ENCODE peak calls at places on chromosomes 11 and 22, in nine cellular contexts. One of them, this sample, is unnamed.

GRCh38 chr11:114621950-114622809 is 26.6 kb upstream of the NXPE4 start:
- DNase-seq in Caco-2: no peak
- DNase-seq in B cell: no peak
- DNase-seq in GM06990: peak; percentile 43
- DNase-seq in glutamatergic neuron: no peak
- DNase-seq in tibial artery: no peak
- DNase-seq in fibroblast of pulmonary artery: no peak
- DNase-seq in activated B cell treated with CpG ODN at 0.5 μM for 24 hours: no peak
- DNase-seq in endothelial cell: no peak
- DNase-seq in this sample: no peak

GRCh38 chr11:107040447-107041444 is 22.5 kb upstream of the GUCY1A2 start:
- DNase-seq in endothelial cell: no peak
- DNase-seq in Caco-2: no peak
- DNase-seq in GM06990: peak; percentile 25
- DNase-seq in activated B cell treated with CpG ODN at 0.5 μM for 24 hours: no peak
- DNase-seq in B cell: no peak
- DNase-seq in tibial artery: no peak
- DNase-seq in glutamatergic neuron: no peak
- DNase-seq in fibroblast of pulmonary artery: peak; percentile 77
- DNase-seq in this sample: no peak

GRCh38 chr11:36075053-36075452 is 131.2 kb downstream of the LDLRAD3 start:
- DNase-seq in glutamatergic neuron: no peak
- DNase-seq in endothelial cell: no peak
- DNase-seq in tibial artery: no peak
- DNase-seq in Caco-2: no peak
- DNase-seq in B cell: no peak
- DNase-seq in activated B cell treated with CpG ODN at 0.5 μM for 24 hours: no peak
- DNase-seq in fibroblast of pulmonary artery: peak; percentile 92
- DNase-seq in GM06990: no peak
- DNase-seq in this sample: no peak

GRCh38 chr11:113881856-113882255 is 6.5 kb upstream of the USP28 start:
- DNase-seq in GM06990: no peak
- DNase-seq in Caco-2: no peak
- DNase-seq in endothelial cell: no peak
- DNase-seq in fibroblast of pulmonary artery: no peak
- DNase-seq in activated B cell treated with CpG ODN at 0.5 μM for 24 hours: no peak
- DNase-seq in glutamatergic neuron: no peak
- DNase-seq in tibial artery: no peak
- DNase-seq in B cell: no peak
- DNase-seq in this sample: no peak

GRCh38 chr11:71182791-71183556 is 69.4 kb downstream of the SHANK2 start:
- DNase-seq in activated B cell treated with CpG ODN at 0.5 μM for 24 hours: no peak
- DNase-seq in Caco-2: no peak
- DNase-seq in B cell: no peak
- DNase-seq in glutamatergic neuron: no peak
- DNase-seq in GM06990: no peak
- DNase-seq in tibial artery: no peak
- DNase-seq in endothelial cell: no peak
- DNase-seq in fibroblast of pulmonary artery: no peak
- DNase-seq in this sample: no peak

GRCh38 chr11:75737314-75737713 is 19.7 kb downstream of the MOGAT2 start:
- DNase-seq in tibial artery: no peak
- DNase-seq in glutamatergic neuron: no peak
- DNase-seq in endothelial cell: no peak
- DNase-seq in fibroblast of pulmonary artery: no peak
- DNase-seq in activated B cell treated with CpG ODN at 0.5 μM for 24 hours: no peak
- DNase-seq in GM06990: no peak
- DNase-seq in Caco-2: no peak
- DNase-seq in B cell: no peak
- DNase-seq in this sample: no peak

GRCh38 chr22:40450651-40451050 is 80.3 kb downstream of the SGSM3 start:
- DNase-seq in fibroblast of pulmonary artery: no peak
- DNase-seq in endothelial cell: no peak
- DNase-seq in glutamatergic neuron: no peak
- DNase-seq in GM06990: no peak
- DNase-seq in Caco-2: no peak
- DNase-seq in tibial artery: peak; percentile 39
- DNase-seq in activated B cell treated with CpG ODN at 0.5 μM for 24 hours: no peak
- DNase-seq in B cell: no peak
- DNase-seq in this sample: no peak

GRCh38 chr11:130163346-130164220 is 4.0 kb downstream of the ST14 start:
- DNase-seq in activated B cell treated with CpG ODN at 0.5 μM for 24 hours: no peak
- DNase-seq in B cell: peak; percentile 67
- DNase-seq in tibial artery: no peak
- DNase-seq in Caco-2: no peak
- DNase-seq in endothelial cell: no peak
- DNase-seq in fibroblast of pulmonary artery: no peak
- DNase-seq in glutamatergic neuron: no peak
- DNase-seq in GM06990: no peak
- DNase-seq in this sample: no peak

DNA sequence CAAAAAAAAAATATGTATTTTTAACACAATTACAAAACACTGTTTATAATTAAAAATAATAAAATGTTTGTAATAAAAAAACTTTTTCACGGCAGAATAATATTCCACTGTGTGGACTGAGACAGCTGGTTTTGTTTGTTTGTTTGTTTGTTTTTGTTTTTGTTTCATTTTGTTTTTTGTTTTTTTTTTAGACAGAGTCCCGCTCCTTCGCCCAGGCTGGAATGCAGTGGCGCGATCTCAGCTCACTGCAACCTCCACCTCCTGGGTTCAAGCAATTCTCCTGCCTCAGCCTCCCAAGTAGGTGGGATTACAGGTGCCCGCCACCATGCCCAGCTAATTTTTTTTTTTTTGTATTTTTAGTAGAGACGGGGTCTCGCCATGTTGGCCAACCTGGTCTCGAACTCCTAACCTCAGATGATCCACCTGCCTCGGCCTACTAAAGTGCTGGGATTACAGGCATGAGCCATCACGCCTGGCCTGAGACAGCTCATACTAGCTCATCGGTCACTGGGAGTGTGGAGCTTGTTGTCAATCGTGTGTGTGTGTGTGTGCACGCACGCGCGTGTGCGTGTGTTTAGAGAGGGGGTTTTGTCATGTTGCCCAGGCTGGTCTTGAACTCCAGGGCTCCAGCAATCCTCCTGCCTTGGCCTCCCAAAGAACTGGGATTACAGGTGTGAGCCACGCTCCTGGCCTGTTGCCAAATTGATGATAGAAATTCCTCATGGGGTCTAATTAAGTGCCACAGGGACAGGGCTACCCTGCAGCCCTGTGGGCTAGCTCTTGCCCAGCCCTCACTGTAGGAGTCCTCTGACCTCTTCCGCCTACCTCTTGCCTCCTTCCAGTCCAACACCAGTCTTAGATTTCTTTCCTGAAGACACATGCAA is 7.2 kb upstream of the AIFM3 start:
- DNase-seq in fibroblast of pulmonary artery: no peak
- DNase-seq in tibial artery: no peak
- DNase-seq in Caco-2: no peak
- DNase-seq in B cell: no peak
- DNase-seq in activated B cell treated with CpG ODN at 0.5 μM for 24 hours: no peak
- DNase-seq in endothelial cell: no peak
- DNase-seq in GM06990: no peak
- DNase-seq in glutamatergic neuron: no peak
- DNase-seq in this sample: no peak
- TF ChIP-seq CTCF in fibroblast of pulmonary artery: no peak
- TF ChIP-seq CTCF in tibial artery: no peak
- TF ChIP-seq CTCF in Caco-2: no peak
- TF ChIP-seq CTCF in B cell: no peak
- TF ChIP-seq CTCF in activated B cell treated with CpG ODN at 0.5 μM for 24 hours: no peak
- TF ChIP-seq CTCF in endothelial cell: no peak
- TF ChIP-seq CTCF in GM06990: no peak
- TF ChIP-seq CTCF in glutamatergic neuron: no peak
- TF ChIP-seq CTCF in this sample: no peak

GRCh38 chr22:36222887-36223450 is 16.4 kb downstream of the APOL2 start:
- DNase-seq in GM06990: no peak
- DNase-seq in Caco-2: no peak
- DNase-seq in tibial artery: no peak
- DNase-seq in fibroblast of pulmonary artery: no peak
- DNase-seq in activated B cell treated with CpG ODN at 0.5 μM for 24 hours: no peak
- DNase-seq in endothelial cell: no peak
- DNase-seq in B cell: no peak
- DNase-seq in glutamatergic neuron: no peak
- DNase-seq in this sample: no peak

GRCh38 chr22:36220457-36220921 is 18.8 kb downstream of the APOL2 start:
- DNase-seq in endothelial cell: no peak
- DNase-seq in activated B cell treated with CpG ODN at 0.5 μM for 24 hours: no peak
- DNase-seq in tibial artery: no peak
- DNase-seq in Caco-2: no peak
- DNase-seq in fibroblast of pulmonary artery: peak; percentile 57
- DNase-seq in B cell: no peak
- DNase-seq in GM06990: no peak
- DNase-seq in glutamatergic neuron: no peak
- DNase-seq in this sample: no peak

GRCh38 chr22:36224245-36224644 is 15.1 kb downstream of the APOL2 start:
- DNase-seq in glutamatergic neuron: no peak
- DNase-seq in B cell: no peak
- DNase-seq in GM06990: no peak
- DNase-seq in endothelial cell: no peak
- DNase-seq in fibroblast of pulmonary artery: no peak
- DNase-seq in Caco-2: no peak
- DNase-seq in tibial artery: no peak
- DNase-seq in activated B cell treated with CpG ODN at 0.5 μM for 24 hours: no peak
- DNase-seq in this sample: no peak

GRCh38 chr22:36223504-36223903 is 15.8 kb downstream of the APOL2 start:
- DNase-seq in Caco-2: no peak
- DNase-seq in tibial artery: no peak
- DNase-seq in GM06990: no peak
- DNase-seq in glutamatergic neuron: no peak
- DNase-seq in endothelial cell: no peak
- DNase-seq in B cell: no peak
- DNase-seq in activated B cell treated with CpG ODN at 0.5 μM for 24 hours: no peak
- DNase-seq in fibroblast of pulmonary artery: no peak
- DNase-seq in this sample: no peak

GRCh38 chr22:36221799-36222751 is 17.3 kb downstream of the APOL2 start:
- DNase-seq in endothelial cell: peak; percentile 53
- DNase-seq in GM06990: no peak
- DNase-seq in tibial artery: no peak
- DNase-seq in B cell: peak; percentile 56
- DNase-seq in activated B cell treated with CpG ODN at 0.5 μM for 24 hours: no peak
- DNase-seq in glutamatergic neuron: peak; percentile 43
- DNase-seq in fibroblast of pulmonary artery: peak; percentile 53
- DNase-seq in Caco-2: peak; percentile 68
- DNase-seq in this sample: peak; percentile 65
- TF ChIP-seq CTCF in endothelial cell: peak; percentile 25
- TF ChIP-seq CTCF in GM06990: peak; percentile 86
- TF ChIP-seq CTCF in tibial artery: peak; percentile 45
- TF ChIP-seq CTCF in B cell: peak; percentile 65
- TF ChIP-seq CTCF in activated B cell treated with CpG ODN at 0.5 μM for 24 hours: no peak
- TF ChIP-seq CTCF in glutamatergic neuron: no peak
- TF ChIP-seq CTCF in fibroblast of pulmonary artery: peak; percentile 80
- TF ChIP-seq CTCF in Caco-2: peak; percentile 92
- TF ChIP-seq CTCF in this sample: peak; percentile 92

GRCh38 chr22:44000123-44000522 is 24.0 kb upstream of the PARVB start:
- DNase-seq in tibial artery: no peak
- DNase-seq in glutamatergic neuron: no peak
- DNase-seq in endothelial cell: no peak
- DNase-seq in GM06990: no peak
- DNase-seq in B cell: no peak
- DNase-seq in fibroblast of pulmonary artery: no peak
- DNase-seq in Caco-2: no peak
- DNase-seq in activated B cell treated with CpG ODN at 0.5 μM for 24 hours: no peak
- DNase-seq in this sample: no peak

GRCh38 chr22:44003016-44003775 is 20.9 kb upstream of the PARVB start:
- DNase-seq in activated B cell treated with CpG ODN at 0.5 μM for 24 hours: no peak
- DNase-seq in glutamatergic neuron: no peak
- DNase-seq in tibial artery: no peak
- DNase-seq in Caco-2: no peak
- DNase-seq in fibroblast of pulmonary artery: no peak
- DNase-seq in B cell: no peak
- DNase-seq in endothelial cell: no peak
- DNase-seq in GM06990: no peak
- DNase-seq in this sample: no peak

GRCh38 chr22:44005524-44005923 is 18.6 kb upstream of the PARVB start:
- DNase-seq in B cell: peak; percentile 31
- DNase-seq in GM06990: no peak
- DNase-seq in glutamatergic neuron: no peak
- DNase-seq in Caco-2: no peak
- DNase-seq in endothelial cell: no peak
- DNase-seq in fibroblast of pulmonary artery: no peak
- DNase-seq in tibial artery: no peak
- DNase-seq in activated B cell treated with CpG ODN at 0.5 μM for 24 hours: no peak
- DNase-seq in this sample: no peak

GRCh38 chr22:44002324-44002723 is 21.8 kb upstream of the PARVB start:
- DNase-seq in Caco-2: no peak
- DNase-seq in tibial artery: no peak
- DNase-seq in GM06990: no peak
- DNase-seq in glutamatergic neuron: no peak
- DNase-seq in activated B cell treated with CpG ODN at 0.5 μM for 24 hours: no peak
- DNase-seq in endothelial cell: no peak
- DNase-seq in B cell: no peak
- DNase-seq in fibroblast of pulmonary artery: no peak
- DNase-seq in this sample: no peak

GRCh38 chr22:44003776-44004460 is 20.2 kb upstream of the PARVB start:
- DNase-seq in activated B cell treated with CpG ODN at 0.5 μM for 24 hours: no peak
- DNase-seq in endothelial cell: peak; percentile 35
- DNase-seq in GM06990: no peak
- DNase-seq in glutamatergic neuron: no peak
- DNase-seq in Caco-2: no peak
- DNase-seq in fibroblast of pulmonary artery: no peak
- DNase-seq in tibial artery: no peak
- DNase-seq in B cell: no peak
- DNase-seq in this sample: peak; percentile 66
- TF ChIP-seq CTCF in activated B cell treated with CpG ODN at 0.5 μM for 24 hours: no peak
- TF ChIP-seq CTCF in endothelial cell: no peak
- TF ChIP-seq CTCF in GM06990: no peak
- TF ChIP-seq CTCF in glutamatergic neuron: no peak
- TF ChIP-seq CTCF in Caco-2: no peak
- TF ChIP-seq CTCF in fibroblast of pulmonary artery: peak; percentile 29
- TF ChIP-seq CTCF in tibial artery: no peak
- TF ChIP-seq CTCF in B cell: no peak
- TF ChIP-seq CTCF in this sample: peak; percentile 79

GRCh38 chr11:133399855-133400625 is 132.3 kb downstream of the OPCML start:
- DNase-seq in B cell: no peak
- DNase-seq in glutamatergic neuron: no peak
- DNase-seq in activated B cell treated with CpG ODN at 0.5 μM for 24 hours: no peak
- DNase-seq in GM06990: no peak
- DNase-seq in Caco-2: no peak
- DNase-seq in tibial artery: no peak
- DNase-seq in endothelial cell: no peak
- DNase-seq in fibroblast of pulmonary artery: no peak
- DNase-seq in this sample: no peak

GRCh38 chr11:133408402-133408801 is 123.9 kb downstream of the OPCML start:
- DNase-seq in Caco-2: no peak
- DNase-seq in tibial artery: no peak
- DNase-seq in GM06990: no peak
- DNase-seq in endothelial cell: no peak
- DNase-seq in fibroblast of pulmonary artery: no peak
- DNase-seq in glutamatergic neuron: no peak
- DNase-seq in B cell: no peak
- DNase-seq in activated B cell treated with CpG ODN at 0.5 μM for 24 hours: no peak
- DNase-seq in this sample: no peak

GRCh38 chr11:133406493-133406892 is 125.8 kb downstream of the OPCML start:
- DNase-seq in Caco-2: no peak
- DNase-seq in glutamatergic neuron: no peak
- DNase-seq in fibroblast of pulmonary artery: no peak
- DNase-seq in GM06990: no peak
- DNase-seq in B cell: no peak
- DNase-seq in tibial artery: no peak
- DNase-seq in endothelial cell: no peak
- DNase-seq in activated B cell treated with CpG ODN at 0.5 μM for 24 hours: no peak
- DNase-seq in this sample: no peak

GRCh38 chr11:133402551-133402950 is 129.8 kb downstream of the OPCML start:
- DNase-seq in B cell: no peak
- DNase-seq in glutamatergic neuron: no peak
- DNase-seq in endothelial cell: no peak
- DNase-seq in fibroblast of pulmonary artery: no peak
- DNase-seq in activated B cell treated with CpG ODN at 0.5 μM for 24 hours: no peak
- DNase-seq in GM06990: no peak
- DNase-seq in Caco-2: no peak
- DNase-seq in tibial artery: no peak
- DNase-seq in this sample: no peak

GRCh38 chr11:133403900-133404299 is 128.4 kb downstream of the OPCML start:
- DNase-seq in GM06990: no peak
- DNase-seq in tibial artery: no peak
- DNase-seq in glutamatergic neuron: no peak
- DNase-seq in fibroblast of pulmonary artery: no peak
- DNase-seq in Caco-2: peak; percentile 35
- DNase-seq in activated B cell treated with CpG ODN at 0.5 μM for 24 hours: no peak
- DNase-seq in B cell: no peak
- DNase-seq in endothelial cell: peak; percentile 16
- DNase-seq in this sample: peak; percentile 51
- TF ChIP-seq CTCF in GM06990: peak; percentile 62
- TF ChIP-seq CTCF in tibial artery: no peak
- TF ChIP-seq CTCF in glutamatergic neuron: peak; percentile 44
- TF ChIP-seq CTCF in fibroblast of pulmonary artery: no peak
- TF ChIP-seq CTCF in Caco-2: peak; percentile 42
- TF ChIP-seq CTCF in activated B cell treated with CpG ODN at 0.5 μM for 24 hours: no peak
- TF ChIP-seq CTCF in B cell: no peak
- TF ChIP-seq CTCF in endothelial cell: peak; percentile 15
- TF ChIP-seq CTCF in this sample: peak; percentile 79

This sample was measured in WERI-Rb-1.